ENCODE peak calls at places on chromosomes 16 and 17, in seven cellular contexts. One of them, this sample, is unnamed.

GRCh38 chr16:75909746-75910145 is 183.5 kb upstream of the CPHXL start:
- DNase-seq in fibroblast of mammary gland: no peak
- DNase-seq in body of pancreas: no peak
- DNase-seq in epithelial cell of esophagus: peak; percentile 74
- DNase-seq in endodermal cell: no peak
- DNase-seq in thoracic aorta: no peak
- DNase-seq in lower leg skin: no peak
- DNase-seq in this sample: no peak

GRCh38 chr16:57349212-57350031 is 9.2 kb upstream of the CCL22 start:
- DNase-seq in endodermal cell: no peak
- DNase-seq in epithelial cell of esophagus: no peak
- DNase-seq in lower leg skin: no peak
- DNase-seq in thoracic aorta: no peak
- DNase-seq in fibroblast of mammary gland: no peak
- DNase-seq in body of pancreas: no peak
- DNase-seq in this sample: no peak

GRCh38 chr17:18362509-18363020 is 785 bp downstream of the SHMT1 start:
- DNase-seq in thoracic aorta: no peak
- DNase-seq in endodermal cell: peak; percentile 76
- DNase-seq in lower leg skin: peak; percentile 59
- DNase-seq in fibroblast of mammary gland: peak; percentile 58
- DNase-seq in epithelial cell of esophagus: peak; percentile 24
- DNase-seq in body of pancreas: peak; percentile 78
- DNase-seq in this sample: peak; percentile 36

GRCh38 chr17:16286009-16286946 is 67.0 kb downstream of the CENPV start:
- DNase-seq in epithelial cell of esophagus: peak; percentile 85
- DNase-seq in fibroblast of mammary gland: peak; percentile 99
- DNase-seq in thoracic aorta: peak; percentile 68
- DNase-seq in lower leg skin: peak; percentile 79
- DNase-seq in endodermal cell: peak; percentile 95
- DNase-seq in body of pancreas: peak; percentile 83
- DNase-seq in this sample: peak; percentile 99

GRCh38 chr16:76335187-76335974 is 58.2 kb downstream of the CNTNAP4 start:
- DNase-seq in epithelial cell of esophagus: peak; percentile 17
- DNase-seq in thoracic aorta: no peak
- DNase-seq in lower leg skin: no peak
- DNase-seq in fibroblast of mammary gland: peak; percentile 61
- DNase-seq in body of pancreas: no peak
- DNase-seq in endodermal cell: peak; percentile 51
- DNase-seq in this sample: no peak

GRCh38 chr17:73820686-73821448 is 176.6 kb upstream of the SDK2 start:
- DNase-seq in endodermal cell: peak; percentile 90
- DNase-seq in thoracic aorta: no peak
- DNase-seq in body of pancreas: peak; percentile 42
- DNase-seq in fibroblast of mammary gland: peak; percentile 92
- DNase-seq in epithelial cell of esophagus: no peak
- DNase-seq in lower leg skin: no peak
- DNase-seq in this sample: no peak

GRCh38 chr17:39702901-39703893 is 3.3 kb downstream of the ERBB2 start:
- DNase-seq in fibroblast of mammary gland: no peak
- DNase-seq in epithelial cell of esophagus: peak; percentile 40
- DNase-seq in thoracic aorta: no peak
- DNase-seq in lower leg skin: no peak
- DNase-seq in body of pancreas: no peak
- DNase-seq in endodermal cell: no peak
- DNase-seq in this sample: no peak

GRCh38 chr17:64291268-64291851 is 28.3 kb upstream of the TEX2 start:
- DNase-seq in lower leg skin: no peak
- DNase-seq in thoracic aorta: no peak
- DNase-seq in body of pancreas: no peak
- DNase-seq in endodermal cell: no peak
- DNase-seq in epithelial cell of esophagus: peak; percentile 13
- DNase-seq in fibroblast of mammary gland: peak; percentile 20
- DNase-seq in this sample: peak; percentile 24

GRCh38 chr17:55056530-55056929 is 88.0 kb downstream of the STXBP4 start:
- DNase-seq in endodermal cell: no peak
- DNase-seq in epithelial cell of esophagus: peak; percentile 25
- DNase-seq in body of pancreas: peak; percentile 58
- DNase-seq in fibroblast of mammary gland: no peak
- DNase-seq in lower leg skin: no peak
- DNase-seq in thoracic aorta: no peak
- DNase-seq in this sample: no peak

GRCh38 chr17:49050611-49051010 is 53.4 kb downstream of the IGF2BP1 start:
- DNase-seq in fibroblast of mammary gland: no peak
- DNase-seq in epithelial cell of esophagus: no peak
- DNase-seq in endodermal cell: no peak
- DNase-seq in body of pancreas: no peak
- DNase-seq in thoracic aorta: no peak
- DNase-seq in lower leg skin: no peak
- DNase-seq in this sample: no peak

GRCh38 chr17:7932483-7932891 is 481 bp downstream of the CNTROB start:
- DNase-seq in fibroblast of mammary gland: peak; percentile 31
- DNase-seq in body of pancreas: peak; percentile 30
- DNase-seq in lower leg skin: no peak
- DNase-seq in epithelial cell of esophagus: peak; percentile 26
- DNase-seq in thoracic aorta: no peak
- DNase-seq in endodermal cell: no peak
- DNase-seq in this sample: peak; percentile 31

GRCh38 chr17:40678902-40679522 is 14.0 kb upstream of the KRT222 start:
- DNase-seq in body of pancreas: no peak
- DNase-seq in lower leg skin: no peak
- DNase-seq in fibroblast of mammary gland: no peak
- DNase-seq in epithelial cell of esophagus: peak; percentile 11
- DNase-seq in endodermal cell: no peak
- DNase-seq in thoracic aorta: no peak
- DNase-seq in this sample: no peak

GRCh38 chr16:67268136-67268579 is 11.2 kb upstream of the PLEKHG4 start:
- DNase-seq in body of pancreas: peak; percentile 22
- DNase-seq in thoracic aorta: no peak
- DNase-seq in lower leg skin: no peak
- DNase-seq in epithelial cell of esophagus: no peak
- DNase-seq in fibroblast of mammary gland: peak; percentile 96
- DNase-seq in endodermal cell: peak; percentile 78
- DNase-seq in this sample: peak; percentile 97

GRCh38 chr17:35214192-35214591 is 20.0 kb upstream of the SLC35G3 start:
- DNase-seq in thoracic aorta: no peak
- DNase-seq in body of pancreas: no peak
- DNase-seq in endodermal cell: no peak
- DNase-seq in fibroblast of mammary gland: no peak
- DNase-seq in lower leg skin: no peak
- DNase-seq in epithelial cell of esophagus: no peak
- DNase-seq in this sample: no peak

GRCh38 chr17:57289130-57289529 is 32.8 kb downstream of the MSI2 start:
- DNase-seq in body of pancreas: no peak
- DNase-seq in endodermal cell: no peak
- DNase-seq in fibroblast of mammary gland: no peak
- DNase-seq in epithelial cell of esophagus: no peak
- DNase-seq in thoracic aorta: no peak
- DNase-seq in lower leg skin: no peak
- DNase-seq in this sample: no peak

GRCh38 chr17:77306048-77306789 is 165.4 kb downstream of the SEC14L1 start:
- DNase-seq in epithelial cell of esophagus: peak; percentile 92
- DNase-seq in fibroblast of mammary gland: no peak
- DNase-seq in body of pancreas: no peak
- DNase-seq in endodermal cell: no peak
- DNase-seq in lower leg skin: no peak
- DNase-seq in thoracic aorta: no peak
- DNase-seq in this sample: no peak

GRCh38 chr17:29622337-29623282 is at the start of gene CORO6:
- DNase-seq in lower leg skin: no peak
- DNase-seq in thoracic aorta: no peak
- DNase-seq in fibroblast of mammary gland: no peak
- DNase-seq in endodermal cell: peak; percentile 97
- DNase-seq in body of pancreas: peak; percentile 65
- DNase-seq in epithelial cell of esophagus: peak; percentile 37
- DNase-seq in this sample: peak; percentile 47

GRCh38 chr16:76277099-76278030 is at the start of gene CNTNAP4:
- DNase-seq in lower leg skin: peak; percentile 15
- DNase-seq in fibroblast of mammary gland: peak; percentile 14
- DNase-seq in thoracic aorta: no peak
- DNase-seq in epithelial cell of esophagus: peak; percentile 4
- DNase-seq in endodermal cell: peak; percentile 79
- DNase-seq in body of pancreas: peak; percentile 6
- DNase-seq in this sample: peak; percentile 6

GRCh38 chr17:28743243-28744103 is at the start of gene TRAF4:
- DNase-seq in epithelial cell of esophagus: peak; percentile 82
- DNase-seq in body of pancreas: peak; percentile 86
- DNase-seq in endodermal cell: peak; percentile 97
- DNase-seq in lower leg skin: peak; percentile 69
- DNase-seq in fibroblast of mammary gland: peak; percentile 79
- DNase-seq in thoracic aorta: no peak
- DNase-seq in this sample: peak; percentile 86

GRCh38 chr17:50640701-50641338 is 6.1 kb downstream of the ABCC3 start:
- DNase-seq in endodermal cell: no peak
- DNase-seq in lower leg skin: no peak
- DNase-seq in epithelial cell of esophagus: peak; percentile 46
- DNase-seq in body of pancreas: no peak
- DNase-seq in thoracic aorta: no peak
- DNase-seq in fibroblast of mammary gland: peak; percentile 53
- DNase-seq in this sample: peak; percentile 46

GRCh38 chr17:62892870-62893338 is 73.1 kb upstream of the TANC2 start:
- DNase-seq in body of pancreas: no peak
- DNase-seq in endodermal cell: peak; percentile 67
- DNase-seq in thoracic aorta: no peak
- DNase-seq in fibroblast of mammary gland: peak; percentile 86
- DNase-seq in lower leg skin: peak; percentile 46
- DNase-seq in epithelial cell of esophagus: peak; percentile 99
- DNase-seq in this sample: peak; percentile 95

GRCh38 chr17:47172698-47173565 is 16.2 kb downstream of the CDC27 start:
- DNase-seq in lower leg skin: no peak
- DNase-seq in body of pancreas: no peak
- DNase-seq in epithelial cell of esophagus: no peak
- DNase-seq in endodermal cell: no peak
- DNase-seq in fibroblast of mammary gland: no peak
- DNase-seq in thoracic aorta: no peak
- DNase-seq in this sample: peak; percentile 9

GRCh38 chr17:28912281-28912937 is 9.5 kb upstream of the DHRS13 start:
- DNase-seq in thoracic aorta: no peak
- DNase-seq in fibroblast of mammary gland: no peak
- DNase-seq in epithelial cell of esophagus: no peak
- DNase-seq in body of pancreas: no peak
- DNase-seq in lower leg skin: no peak
- DNase-seq in endodermal cell: peak; percentile 74
- DNase-seq in this sample: no peak

GRCh38 chr17:29111816-29112499 is 68.2 kb downstream of the MYO18A start:
- DNase-seq in endodermal cell: peak; percentile 96
- DNase-seq in thoracic aorta: no peak
- DNase-seq in lower leg skin: peak; percentile 61
- DNase-seq in epithelial cell of esophagus: peak; percentile 77
- DNase-seq in fibroblast of mammary gland: peak; percentile 56
- DNase-seq in body of pancreas: peak; percentile 84
- DNase-seq in this sample: peak; percentile 71

GRCh38 chr17:65670667-65671371 is 109.4 kb upstream of the AXIN2 start:
- DNase-seq in body of pancreas: no peak
- DNase-seq in endodermal cell: no peak
- DNase-seq in fibroblast of mammary gland: no peak
- DNase-seq in lower leg skin: no peak
- DNase-seq in epithelial cell of esophagus: no peak
- DNase-seq in thoracic aorta: no peak
- DNase-seq in this sample: no peak
- H3K4me3 ChIP-seq in body of pancreas: no peak overlapping the region
- H3K4me3 ChIP-seq in endodermal cell: no peak overlapping the region
- H3K4me3 ChIP-seq in fibroblast of mammary gland: no peak overlapping the region
- H3K4me3 ChIP-seq in lower leg skin: no peak overlapping the region
- H3K4me3 ChIP-seq in epithelial cell of esophagus: no peak overlapping the region
- H3K4me3 ChIP-seq in thoracic aorta: no peak overlapping the region
- H3K4me3 ChIP-seq in this sample: no peak overlapping the region

GRCh38 chr16:77437859-77438258 is 3.0 kb upstream of the ADAMTS18 start:
- DNase-seq in thoracic aorta: no peak
- DNase-seq in endodermal cell: no peak
- DNase-seq in fibroblast of mammary gland: peak; percentile 25
- DNase-seq in lower leg skin: no peak
- DNase-seq in epithelial cell of esophagus: no peak
- DNase-seq in body of pancreas: no peak
- DNase-seq in this sample: no peak
- TF ChIP-seq CTCF in thoracic aorta: no peak
- TF ChIP-seq CTCF in endodermal cell: peak; percentile 73
- TF ChIP-seq CTCF in fibroblast of mammary gland: peak; percentile 33
- TF ChIP-seq CTCF in lower leg skin: no peak
- TF ChIP-seq CTCF in epithelial cell of esophagus: no peak
- TF ChIP-seq CTCF in body of pancreas: no peak
- TF ChIP-seq CTCF in this sample: peak; percentile 34

DNA sequence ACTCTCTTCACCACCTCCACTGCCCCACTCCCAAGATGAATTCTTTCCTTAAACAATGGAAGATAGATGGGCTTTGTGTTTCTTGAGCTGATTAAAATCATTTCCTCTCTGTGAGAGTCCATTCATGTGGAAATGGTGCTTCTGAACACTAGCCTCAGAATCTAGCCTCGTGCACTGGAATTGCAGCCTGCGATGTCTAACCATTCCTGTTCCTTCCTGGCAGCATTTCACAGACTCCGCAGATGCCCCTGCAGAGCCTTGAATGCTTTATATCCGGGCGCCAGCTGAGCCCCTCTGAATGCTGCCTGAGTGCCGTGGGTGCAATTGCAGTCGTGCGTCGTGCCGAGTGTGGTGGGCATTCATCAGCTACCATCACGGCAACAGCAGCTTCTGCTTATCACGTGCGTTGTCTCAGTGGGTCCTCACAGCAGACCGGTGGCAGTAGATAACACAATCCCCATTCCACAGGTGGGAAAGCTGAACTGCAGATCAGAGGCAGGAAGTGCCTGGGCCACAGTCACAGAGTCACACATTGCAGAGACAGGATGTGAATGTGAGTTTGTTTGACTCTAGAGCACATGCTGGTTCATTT is 172.8 kb upstream of the WSCD1 start:
- DNase-seq in fibroblast of mammary gland: no peak
- DNase-seq in endodermal cell: peak; percentile 79
- DNase-seq in epithelial cell of esophagus: no peak
- DNase-seq in body of pancreas: no peak
- DNase-seq in lower leg skin: no peak
- DNase-seq in thoracic aorta: no peak
- DNase-seq in this sample: no peak
- H3K4me3 ChIP-seq in fibroblast of mammary gland: no peak overlapping the region
- H3K4me3 ChIP-seq in endodermal cell: no peak overlapping the region
- H3K4me3 ChIP-seq in epithelial cell of esophagus: no peak overlapping the region
- H3K4me3 ChIP-seq in body of pancreas: no peak overlapping the region
- H3K4me3 ChIP-seq in lower leg skin: no peak overlapping the region
- H3K4me3 ChIP-seq in thoracic aorta: no peak overlapping the region
- H3K4me3 ChIP-seq in this sample: no peak overlapping the region

GRCh38 chr16:11218324-11218962 is 37.6 kb downstream of the SOCS1 start:
- DNase-seq in endodermal cell: no peak
- DNase-seq in lower leg skin: no peak
- DNase-seq in epithelial cell of esophagus: no peak
- DNase-seq in fibroblast of mammary gland: no peak
- DNase-seq in body of pancreas: no peak
- DNase-seq in thoracic aorta: no peak
- DNase-seq in this sample: no peak
- TF ChIP-seq CTCF in endodermal cell: peak; percentile 77
- TF ChIP-seq CTCF in lower leg skin: no peak
- TF ChIP-seq CTCF in epithelial cell of esophagus: peak; percentile 48
- TF ChIP-seq CTCF in fibroblast of mammary gland: peak; percentile 67
- TF ChIP-seq CTCF in body of pancreas: peak; percentile 15
- TF ChIP-seq CTCF in thoracic aorta: peak; percentile 39
- TF ChIP-seq CTCF in this sample: peak; percentile 73